ENCODE peak calls at places on chromosomes 6 and 20, in seven cellular contexts. One of them, this sample, is unnamed.

GRCh38 chr6:107489636-107490567 is at the start of gene SOBP:
- DNase-seq in IMR-90: peak; percentile 47
- DNase-seq in kidney epithelial cell: no peak
- DNase-seq in GM23248: peak; percentile 68
- DNase-seq in lung: peak; percentile 32
- DNase-seq in SJSA1: peak; percentile 53
- DNase-seq in adrenal gland: peak; percentile 61
- DNase-seq in this sample: peak; percentile 75

GRCh38 chr20:39699331-39699730 is 737.2 kb downstream of the DHX35 start:
- DNase-seq in IMR-90: no peak
- DNase-seq in kidney epithelial cell: no peak
- DNase-seq in GM23248: no peak
- DNase-seq in lung: no peak
- DNase-seq in SJSA1: no peak
- DNase-seq in adrenal gland: no peak
- DNase-seq in this sample: no peak

GRCh38 chr6:26223213-26223612 is 136.0 kb downstream of the HFE start:
- DNase-seq in IMR-90: peak; percentile 33
- DNase-seq in kidney epithelial cell: no peak
- DNase-seq in GM23248: peak; percentile 18
- DNase-seq in lung: no peak
- DNase-seq in SJSA1: no peak
- DNase-seq in adrenal gland: no peak
- DNase-seq in this sample: no peak

GRCh38 chr6:111663692-111664564 is 58.2 kb upstream of the TRAF3IP2 start:
- DNase-seq in IMR-90: peak; percentile 38
- DNase-seq in kidney epithelial cell: no peak
- DNase-seq in GM23248: peak; percentile 81
- DNase-seq in lung: no peak
- DNase-seq in SJSA1: no peak
- DNase-seq in adrenal gland: peak; percentile 60
- DNase-seq in this sample: no peak

GRCh38 chr6:115485400-115485799 is 575.3 kb downstream of the FRK start:
- DNase-seq in IMR-90: peak; percentile 1
- DNase-seq in kidney epithelial cell: no peak
- DNase-seq in GM23248: no peak
- DNase-seq in lung: no peak
- DNase-seq in SJSA1: no peak
- DNase-seq in adrenal gland: no peak
- DNase-seq in this sample: no peak

GRCh38 chr20:1857403-1857941 is 37.7 kb upstream of the SIRPA start:
- DNase-seq in IMR-90: no peak
- DNase-seq in kidney epithelial cell: no peak
- DNase-seq in GM23248: no peak
- DNase-seq in lung: no peak
- DNase-seq in SJSA1: no peak
- DNase-seq in adrenal gland: no peak
- DNase-seq in this sample: no peak

GRCh38 chr20:14498809-14499208 is 161.4 kb upstream of the FLRT3 start:
- DNase-seq in IMR-90: no peak
- DNase-seq in kidney epithelial cell: peak; percentile 28
- DNase-seq in GM23248: no peak
- DNase-seq in lung: no peak
- DNase-seq in SJSA1: no peak
- DNase-seq in adrenal gland: no peak
- DNase-seq in this sample: no peak

GRCh38 chr6:133991096-133991593 is 38.1 kb downstream of the TBPL1 start:
- DNase-seq in IMR-90: peak; percentile 90
- DNase-seq in kidney epithelial cell: peak; percentile 23
- DNase-seq in GM23248: peak; percentile 58
- DNase-seq in lung: no peak
- DNase-seq in SJSA1: peak; percentile 69
- DNase-seq in adrenal gland: no peak
- DNase-seq in this sample: no peak

GRCh38 chr6:109295766-109296156 is 86.5 kb downstream of the CD164 start:
- DNase-seq in IMR-90: no peak
- DNase-seq in kidney epithelial cell: no peak
- DNase-seq in GM23248: no peak
- DNase-seq in lung: no peak
- DNase-seq in SJSA1: no peak
- DNase-seq in adrenal gland: no peak
- DNase-seq in this sample: no peak

GRCh38 chr20:41407617-41408016 is 41.0 kb upstream of the EMILIN3 start:
- DNase-seq in IMR-90: no peak
- DNase-seq in kidney epithelial cell: no peak
- DNase-seq in GM23248: no peak
- DNase-seq in lung: no peak
- DNase-seq in SJSA1: no peak
- DNase-seq in adrenal gland: no peak
- DNase-seq in this sample: no peak

GRCh38 chr20:38434310-38434741 is 802 bp downstream of the SNHG17 start:
- DNase-seq in IMR-90: peak; percentile 23
- DNase-seq in kidney epithelial cell: no peak
- DNase-seq in GM23248: peak; percentile 63
- DNase-seq in lung: no peak
- DNase-seq in SJSA1: no peak
- DNase-seq in adrenal gland: peak; percentile 46
- DNase-seq in this sample: no peak

DNA sequence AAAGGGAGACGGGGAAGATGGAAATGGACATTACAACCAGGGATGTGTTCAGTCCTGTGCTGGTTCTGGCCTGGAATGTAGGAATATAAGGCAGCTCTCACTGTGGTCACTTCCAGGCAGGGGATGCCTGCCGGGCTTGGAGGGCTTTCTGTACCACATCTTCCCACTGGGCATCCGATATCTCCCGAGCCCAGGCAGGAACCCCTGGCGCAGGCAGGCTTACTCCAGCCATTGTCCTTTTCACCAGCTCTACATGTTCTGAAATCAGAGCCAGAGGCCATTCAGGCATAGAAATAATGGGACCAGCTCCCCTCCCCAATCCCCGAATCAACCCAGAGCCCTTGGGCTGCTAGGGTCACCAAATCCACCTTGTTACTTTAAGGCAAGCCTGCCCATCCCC is 1.4 kb downstream of the MEA1 start:
- DNase-seq in IMR-90: no peak
- DNase-seq in kidney epithelial cell: no peak
- DNase-seq in GM23248: no peak
- DNase-seq in lung: no peak
- DNase-seq in SJSA1: no peak
- DNase-seq in adrenal gland: no peak
- DNase-seq in this sample: no peak
- H3K36me3 ChIP-seq in IMR-90: peaks cover 44% of the 10 kb centered on the region
- H3K36me3 ChIP-seq in kidney epithelial cell: peaks cover 5% of the 10 kb centered on the region
- H3K36me3 ChIP-seq in GM23248: peaks cover 4% of the 10 kb centered on the region
- H3K36me3 ChIP-seq in lung: peaks cover 10% of the 10 kb centered on the region
- H3K36me3 ChIP-seq in SJSA1: peaks cover 73% of the 10 kb centered on the region
- H3K36me3 ChIP-seq in adrenal gland: peaks cover 52% of the 10 kb centered on the region
- H3K36me3 ChIP-seq in this sample: no peaks in the 10 kb centered on the region

DNA sequence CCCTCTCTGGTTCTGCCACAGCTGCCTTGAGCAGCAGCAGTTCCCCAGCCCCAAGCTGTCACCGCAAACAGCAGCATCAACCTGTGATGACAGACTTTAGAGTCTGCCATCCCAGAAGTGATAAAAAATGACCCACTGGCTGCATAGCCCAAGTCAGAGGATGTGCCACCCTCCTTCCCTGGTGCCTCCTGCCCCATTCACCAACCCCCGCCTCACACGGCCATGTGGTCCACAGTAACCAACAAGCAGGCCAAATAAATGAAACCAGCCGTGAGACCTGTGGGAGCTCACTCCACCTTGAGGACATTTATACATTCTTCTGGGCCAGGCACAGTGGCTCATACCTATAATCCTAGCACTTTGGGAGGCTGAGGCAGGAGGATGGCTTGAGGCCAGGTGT is 98.2 kb downstream of the PRND start:
- DNase-seq in IMR-90: no peak
- DNase-seq in kidney epithelial cell: no peak
- DNase-seq in GM23248: no peak
- DNase-seq in lung: no peak
- DNase-seq in SJSA1: no peak
- DNase-seq in adrenal gland: no peak
- DNase-seq in this sample: peak; percentile 44
- H3K36me3 ChIP-seq in IMR-90: peaks cover 8% of the 10 kb centered on the region
- H3K36me3 ChIP-seq in kidney epithelial cell: no peaks in the 10 kb centered on the region
- H3K36me3 ChIP-seq in GM23248: no peaks in the 10 kb centered on the region
- H3K36me3 ChIP-seq in lung: no peaks in the 10 kb centered on the region
- H3K36me3 ChIP-seq in SJSA1: no peaks in the 10 kb centered on the region
- H3K36me3 ChIP-seq in adrenal gland: no peaks in the 10 kb centered on the region
- H3K36me3 ChIP-seq in this sample: no peaks in the 10 kb centered on the region

GRCh38 chr6:57142178-57142525 is 30.0 kb upstream of the BAG2 start:
- DNase-seq in IMR-90: no peak
- DNase-seq in kidney epithelial cell: no peak
- DNase-seq in GM23248: no peak
- DNase-seq in lung: no peak
- DNase-seq in SJSA1: no peak
- DNase-seq in adrenal gland: no peak
- DNase-seq in this sample: no peak

GRCh38 chr6:57147955-57148858 is 23.9 kb upstream of the BAG2 start:
- DNase-seq in IMR-90: no peak
- DNase-seq in kidney epithelial cell: no peak
- DNase-seq in GM23248: no peak
- DNase-seq in lung: no peak
- DNase-seq in SJSA1: no peak
- DNase-seq in adrenal gland: no peak
- DNase-seq in this sample: no peak

GRCh38 chr6:57143690-57144089 is 28.4 kb upstream of the BAG2 start:
- DNase-seq in IMR-90: no peak
- DNase-seq in kidney epithelial cell: no peak
- DNase-seq in GM23248: no peak
- DNase-seq in lung: no peak
- DNase-seq in SJSA1: no peak
- DNase-seq in adrenal gland: no peak
- DNase-seq in this sample: no peak

GRCh38 chr6:57141451-57142177 is 30.5 kb upstream of the BAG2 start:
- DNase-seq in IMR-90: peak; percentile 5
- DNase-seq in kidney epithelial cell: no peak
- DNase-seq in GM23248: no peak
- DNase-seq in lung: no peak
- DNase-seq in SJSA1: no peak
- DNase-seq in adrenal gland: no peak
- DNase-seq in this sample: no peak

DNA sequence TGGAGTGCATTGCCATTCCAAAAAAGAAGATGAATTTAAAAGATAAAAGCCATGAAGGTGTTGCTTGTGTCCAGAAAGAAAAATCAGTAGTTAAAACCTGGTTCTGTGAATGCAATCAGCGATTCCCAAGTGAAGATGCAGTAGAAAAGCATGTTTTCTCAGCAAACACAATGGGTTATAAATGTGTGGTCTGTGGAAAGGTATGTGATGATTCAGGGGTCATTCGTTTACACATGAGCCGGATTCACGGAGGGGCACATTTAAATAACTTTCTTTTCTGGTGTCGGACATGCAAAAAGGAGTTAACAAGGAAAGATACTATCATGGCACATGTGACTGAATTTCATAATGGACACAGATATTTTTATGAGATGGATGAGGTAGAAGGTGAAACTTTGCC is 24.7 kb upstream of the BAG2 start:
- DNase-seq in IMR-90: no peak
- DNase-seq in kidney epithelial cell: peak; percentile 9
- DNase-seq in GM23248: no peak
- DNase-seq in lung: no peak
- DNase-seq in SJSA1: peak; percentile 48
- DNase-seq in adrenal gland: no peak
- DNase-seq in this sample: no peak
- H3K36me3 ChIP-seq in IMR-90: peaks cover 10% of the 10 kb centered on the region
- H3K36me3 ChIP-seq in kidney epithelial cell: peaks cover 2% of the 10 kb centered on the region
- H3K36me3 ChIP-seq in GM23248: peaks cover 77% of the 10 kb centered on the region
- H3K36me3 ChIP-seq in lung: peaks cover 17% of the 10 kb centered on the region
- H3K36me3 ChIP-seq in SJSA1: peaks cover 15% of the 10 kb centered on the region
- H3K36me3 ChIP-seq in adrenal gland: peaks cover 18% of the 10 kb centered on the region
- H3K36me3 ChIP-seq in this sample: peaks cover 2% of the 10 kb centered on the region

GRCh38 chr6:103080497-103080896 is 1687.0 kb downstream of the GRIK2 start:
- DNase-seq in IMR-90: no peak
- DNase-seq in kidney epithelial cell: no peak
- DNase-seq in GM23248: no peak
- DNase-seq in lung: no peak
- DNase-seq in SJSA1: no peak
- DNase-seq in adrenal gland: no peak
- DNase-seq in this sample: no peak
- H3K36me3 ChIP-seq in IMR-90: no peaks in the 10 kb centered on the region
- H3K36me3 ChIP-seq in kidney epithelial cell: no peaks in the 10 kb centered on the region
- H3K36me3 ChIP-seq in GM23248: no peaks in the 10 kb centered on the region
- H3K36me3 ChIP-seq in lung: no peaks in the 10 kb centered on the region
- H3K36me3 ChIP-seq in SJSA1: no peaks in the 10 kb centered on the region
- H3K36me3 ChIP-seq in adrenal gland: no peaks in the 10 kb centered on the region
- H3K36me3 ChIP-seq in this sample: no peaks in the 10 kb centered on the region

GRCh38 chr6:137878810-137879285 is 11.8 kb downstream of the TNFAIP3 start:
- DNase-seq in IMR-90: no peak
- DNase-seq in kidney epithelial cell: no peak
- DNase-seq in GM23248: no peak
- DNase-seq in lung: no peak
- DNase-seq in SJSA1: no peak
- DNase-seq in adrenal gland: no peak
- DNase-seq in this sample: no peak
- H3K36me3 ChIP-seq in IMR-90: peaks cover 62% of the 10 kb centered on the region
- H3K36me3 ChIP-seq in kidney epithelial cell: peaks cover 4% of the 10 kb centered on the region
- H3K36me3 ChIP-seq in GM23248: peaks cover 34% of the 10 kb centered on the region
- H3K36me3 ChIP-seq in lung: peaks cover 33% of the 10 kb centered on the region
- H3K36me3 ChIP-seq in SJSA1: peaks cover 93% of the 10 kb centered on the region
- H3K36me3 ChIP-seq in adrenal gland: peaks cover 76% of the 10 kb centered on the region
- H3K36me3 ChIP-seq in this sample: no peaks in the 10 kb centered on the region